ENCODE peak calls at places on chromosomes 11 and 22, in six cellular contexts. Y is RWPE1; M is T-cell; S is stimulated activated CD8-positive, alpha-beta memory T cell treated with anti-CD3 and anti-CD28 coated beads, Interleukin-2, amount 100 ng/mL, for 1 hour; W is heart right ventricle; G is CD8-positive, alpha-beta T cell. N is an unnamed sample.

GRCh38 chr22:31107206-31108118 is at the start of gene SELENOM:
- DNase-seq in Y (peak), M (peak), S (peak), W (peak), G (peak), N (peak)

GRCh38 chr22:44997060-44997459 is 12.7 kb downstream of the PHF21B start:
- DNase-seq in Y (no peak), M (no peak), S (no peak), W (no peak), G (no peak), N (no peak)

GRCh38 chr11:36469063-36469462 is 41.0 kb downstream of the TRAF6 start:
- DNase-seq in Y (no peak), M (no peak), S (no peak), W (no peak), G (no peak), N (peak)

GRCh38 chr11:117384045-117384444 is 56.4 kb downstream of the CEP164 start:
- DNase-seq in Y (peak), M (no peak), S (no peak), W (no peak), G (no peak), N (no peak)

GRCh38 chr11:108693852-108694251 is 29.0 kb downstream of the DDX10 start:
- DNase-seq in Y (peak), M (no peak), S (no peak), W (no peak), G (no peak), N (no peak)

GRCh38 chr11:122663764-122664163 is 8.2 kb downstream of the UBASH3B start:
- DNase-seq in Y (no peak), M (no peak), S (no peak), W (no peak), G (no peak), N (no peak)

GRCh38 chr11:37718431-37718999 is 1120.5 kb upstream of the RAG2 start:
- DNase-seq in Y (no peak), M (no peak), S (no peak), W (no peak), G (no peak), N (no peak)

GRCh38 chr11:74749127-74749964 is 697 bp downstream of the RNF169 start:
- DNase-seq in Y (peak), M (peak), S (peak), W (peak), G (peak), N (peak)

GRCh38 chr11:70167723-70168404 is 35.2 kb upstream of the FADD start:
- DNase-seq in Y (no peak), M (no peak), S (no peak), W (no peak), G (no peak), N (no peak)

GRCh38 chr11:2420502-2421225 is 20.1 kb downstream of the TSSC4 start:
- DNase-seq in Y (peak), M (peak), S (peak), W (peak), G (peak), N (peak)